ENCODE peak calls at places on chromosomes 5 and 9, in eight cellular contexts. W, A, K, Q, T, Y, V and P are unnamed samples.
A peak's percentile ranks its signal among the peaks of the same experiment; 100 is the strongest.

GRCh38 chr5:533243-534005 is 9.2 kb upstream of the SLC9A3 start:
- DNase-seq in W (no peak), A (no peak), K (no peak), Q (no peak), T (no peak), Y (no peak), V (no peak), P (no peak)

GRCh38 chr9:105063665-105064247 is 135.8 kb upstream of the ABCA1 start:
- DNase-seq in W (peak; percentile 80), A (peak; percentile 93), K (no peak), Q (peak; percentile 11), T (peak; percentile 97), Y (no peak), V (peak; percentile 56), P (no peak)

GRCh38 chr9:136726631-136727191 is 14.3 kb downstream of the DIPK1B start:
- DNase-seq in W (no peak), A (peak; percentile 25), K (peak; percentile 25), Q (no peak), T (no peak), Y (no peak), V (peak; percentile 79), P (no peak)

GRCh38 chr9:94847486-94847885 is 121.0 kb downstream of the AOPEP start:
- DNase-seq in W (peak; percentile 84), A (peak; percentile 81), K (no peak), Q (no peak), T (peak; percentile 95), Y (no peak), V (no peak), P (no peak)

GRCh38 chr5:125142439-125142838 is 396.0 kb upstream of the ZNF608 start:
- DNase-seq in W (no peak), A (no peak), K (no peak), Q (no peak), T (peak; percentile 27), Y (no peak), V (no peak), P (no peak)

GRCh38 chr5:142108432-142109355 is at the start of gene NDFIP1:
- DNase-seq in W (peak; percentile 88), A (peak; percentile 79), K (peak; percentile 77), Q (peak; percentile 86), T (peak; percentile 55), Y (peak; percentile 89), V (peak; percentile 83), P (peak; percentile 56)

GRCh38 chr5:32392039-32392438 is 52.5 kb downstream of the ZFR start:
- DNase-seq in W (no peak), A (no peak), K (no peak), Q (no peak), T (no peak), Y (no peak), V (no peak), P (no peak)

GRCh38 chr9:13480688-13481087 is 201.2 kb upstream of the MPDZ start:
- DNase-seq in W (peak; percentile 3), A (peak; percentile 80), K (no peak), Q (no peak), T (peak; percentile 64), Y (no peak), V (no peak), P (no peak)

GRCh38 chr5:57987552-57987951 is 472.3 kb downstream of the PLK2 start:
- DNase-seq in W (no peak), A (peak; percentile 16), K (no peak), Q (no peak), T (no peak), Y (no peak), V (no peak), P (no peak)

GRCh38 chr5:179196420-179197079 is 136.4 kb downstream of the ZNF354C start:
- DNase-seq in W (no peak), A (peak; percentile 39), K (no peak), Q (no peak), T (no peak), Y (no peak), V (no peak), P (no peak)

GRCh38 chr5:91541696-91542095 is 158.6 kb upstream of the ARRDC3 start:
- DNase-seq in W (no peak), A (no peak), K (no peak), Q (no peak), T (peak; percentile 53), Y (no peak), V (no peak), P (no peak)

GRCh38 chr5:134070979-134071849 is 43.3 kb upstream of the TCF7 start:
- DNase-seq in W (peak; percentile 24), A (no peak), K (no peak), Q (no peak), T (no peak), Y (peak; percentile 78), V (peak; percentile 73), P (no peak)
- H3K4me3 ChIP-seq in W (peak overlapping the region; percentile 10), A (peak overlapping the region; percentile 40), K (peak overlapping the region; percentile 49), Q (peak overlapping the region; percentile 51), T (peak overlapping the region; percentile 50), Y (peak overlapping the region; percentile 81), V (peak overlapping the region; percentile 50), P (peak overlapping the region; percentile 32)

GRCh38 chr5:50709471-50709870 is 43.0 kb downstream of the PARP8 start:
- DNase-seq in W (peak; percentile 37), A (peak; percentile 31), K (no peak), Q (no peak), T (peak; percentile 29), Y (no peak), V (peak; percentile 16), P (no peak)

GRCh38 chr5:50715001-50715400 is 48.6 kb downstream of the PARP8 start:
- DNase-seq in W (no peak), A (no peak), K (no peak), Q (no peak), T (no peak), Y (no peak), V (no peak), P (no peak)

GRCh38 chr5:50711280-50711679 is 44.8 kb downstream of the PARP8 start:
- DNase-seq in W (no peak), A (peak; percentile 4), K (peak; percentile 31), Q (peak; percentile 11), T (no peak), Y (no peak), V (peak; percentile 91), P (no peak)

GRCh38 chr5:50712479-50712878 is 46.0 kb downstream of the PARP8 start:
- DNase-seq in W (no peak), A (no peak), K (no peak), Q (no peak), T (no peak), Y (no peak), V (no peak), P (no peak)

DNA sequence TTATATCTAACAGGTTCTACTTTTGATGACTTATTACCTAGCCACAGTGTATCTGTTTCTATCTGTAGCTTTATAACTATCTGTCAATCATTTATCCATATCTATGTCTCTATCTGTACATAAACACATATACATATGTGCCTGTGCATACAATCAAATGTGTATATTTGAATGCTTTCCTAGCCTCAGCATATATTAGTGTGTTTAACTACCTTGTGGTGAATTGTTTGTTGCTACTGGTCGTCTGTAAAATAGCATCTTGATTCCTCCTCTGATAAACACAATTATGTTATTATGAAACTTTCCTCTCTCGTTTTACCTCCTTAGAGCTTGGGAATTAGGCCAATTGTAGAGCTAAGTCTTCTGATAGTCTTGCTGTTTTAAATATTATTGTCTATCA is 44.4 kb downstream of the PARP8 start:
- DNase-seq in W (no peak), A (no peak), K (no peak), Q (no peak), T (no peak), Y (no peak), V (no peak), P (no peak)
- H3K4me3 ChIP-seq in W (no peak overlapping the region), A (no peak overlapping the region), K (peak overlapping the region; percentile 67), Q (peak overlapping the region; percentile 28), T (no peak overlapping the region), Y (no peak overlapping the region), V (peak overlapping the region; percentile 30), P (no peak overlapping the region)

GRCh38 chr9:97038551-97038908 is 412 bp downstream of the CTSV start:
- DNase-seq in W (no peak), A (no peak), K (no peak), Q (no peak), T (no peak), Y (no peak), V (no peak), P (no peak)

GRCh38 chr9:97041898-97042297 is 3.0 kb upstream of the CTSV start:
- DNase-seq in W (no peak), A (no peak), K (no peak), Q (no peak), T (no peak), Y (no peak), V (no peak), P (no peak)

DNA sequence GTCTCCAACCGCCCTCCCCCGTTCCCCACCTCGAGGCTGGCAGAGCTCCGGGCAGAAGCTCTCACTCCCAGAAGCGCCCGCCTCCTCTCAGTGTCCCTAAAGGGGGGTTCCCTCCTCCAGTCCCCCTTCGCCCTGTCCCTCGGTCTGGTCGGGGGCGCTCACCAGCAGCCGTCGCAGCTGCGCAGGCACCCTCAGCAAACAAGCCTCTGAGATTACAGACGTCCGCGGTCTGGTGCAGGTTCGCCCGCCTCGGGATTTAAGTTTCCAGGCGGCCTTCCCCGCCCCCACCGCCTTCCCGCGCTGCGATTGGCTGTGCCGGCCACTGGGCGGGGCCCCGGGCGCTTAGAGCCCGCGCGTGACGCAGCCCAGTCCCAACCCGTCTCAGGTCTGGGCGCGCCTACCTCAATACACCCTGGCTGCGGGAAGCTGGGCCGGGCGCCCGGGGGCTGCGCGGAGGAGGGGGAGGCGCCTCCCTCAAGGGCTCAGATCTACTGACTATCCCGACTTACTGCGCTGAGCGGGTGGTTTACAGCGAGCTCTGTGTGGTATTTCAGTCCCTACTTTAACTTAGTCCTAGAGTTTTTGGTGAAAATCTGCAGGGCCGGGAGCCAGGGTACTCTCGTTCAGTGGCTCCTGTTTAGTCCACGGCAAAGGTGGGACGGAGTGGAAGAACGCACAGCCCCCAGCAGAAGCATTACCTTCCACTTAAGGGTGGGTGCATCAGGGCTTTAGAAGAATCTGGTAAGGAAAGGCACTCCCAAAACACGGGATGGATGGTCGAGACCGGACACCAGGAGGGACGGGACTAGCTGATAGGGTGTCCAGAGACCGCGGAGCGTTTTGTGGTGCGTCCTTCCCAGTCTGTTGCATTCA is at the start of gene CTSV:
- DNase-seq in W (peak; percentile 90), A (peak; percentile 57), K (peak; percentile 47), Q (peak; percentile 77), T (peak; percentile 66), Y (peak; percentile 97), V (peak; percentile 74), P (peak; percentile 93)
- H3K4me3 ChIP-seq in W (peak within 1 kb of the TSS; percentile 51), A (peak within 1 kb of the TSS; percentile 61), K (no peak within 1 kb of the TSS), Q (peak within 1 kb of the TSS; percentile 60), T (peak within 1 kb of the TSS; percentile 73), Y (peak within 1 kb of the TSS; percentile 86), V (peak within 1 kb of the TSS; percentile 57), P (peak within 1 kb of the TSS; percentile 71)

GRCh38 chr5:170758481-170758880 is 25.0 kb upstream of the GABRP start:
- DNase-seq in W (no peak), A (no peak), K (no peak), Q (no peak), T (no peak), Y (no peak), V (no peak), P (no peak)

GRCh38 chr5:170760126-170760525 is 23.4 kb upstream of the GABRP start:
- DNase-seq in W (no peak), A (no peak), K (no peak), Q (no peak), T (no peak), Y (no peak), V (no peak), P (no peak)

GRCh38 chr5:170755679-170756456 is 27.7 kb upstream of the GABRP start:
- DNase-seq in W (no peak), A (no peak), K (no peak), Q (peak; percentile 68), T (no peak), Y (no peak), V (no peak), P (no peak)

GRCh38 chr5:170757669-170758068 is 25.9 kb upstream of the GABRP start:
- DNase-seq in W (no peak), A (no peak), K (no peak), Q (no peak), T (no peak), Y (no peak), V (no peak), P (no peak)

GRCh38 chr5:170757182-170757601 is 26.3 kb upstream of the GABRP start:
- DNase-seq in W (peak; percentile 61), A (peak; percentile 48), K (no peak), Q (peak; percentile 39), T (peak; percentile 41), Y (no peak), V (no peak), P (no peak)
- H3K4me3 ChIP-seq in W (no peak overlapping the region), A (no peak overlapping the region), K (no peak overlapping the region), Q (no peak overlapping the region), T (no peak overlapping the region), Y (no peak overlapping the region), V (no peak overlapping the region), P (no peak overlapping the region)